ENCODE peak calls at places on chromosomes 1 and 21, in four cellular contexts. O is HepG2, P is K562, X is SK-N-SH. Z is an unnamed sample.

GRCh38 chr1:228669401-228669695 is 65.9 kb upstream of the RHOU start:
- DNase-seq in O (no peak), P (no peak), X (no peak), Z (no peak)

GRCh38 chr1:91781371-91781825 is 104.6 kb downstream of the TGFBR3 start:
- DNase-seq in O (no peak), P (no peak), X (no peak), Z (no peak)

GRCh38 chr1:64228181-64228957 is 24.9 kb downstream of the UBE2U start:
- DNase-seq in O (no peak), P (no peak), X (no peak), Z (no peak)

GRCh38 chr1:161018631-161018930 is 2.4 kb downstream of the F11R start:
- DNase-seq in O (no peak), P (no peak), X (no peak), Z (no peak)

GRCh38 chr1:226353698-226354525 is 44.9 kb upstream of the LIN9 start:
- DNase-seq in O (no peak), P (no peak), X (no peak), Z (no peak)

GRCh38 chr21:39630191-39630591 is 17.5 kb downstream of the B3GALT5 start:
- DNase-seq in O (no peak), P (no peak), X (no peak), Z (no peak)

GRCh38 chr1:232951605-232952004 is 1.2 kb downstream of the NTPCR start:
- DNase-seq in O (no peak), P (no peak), X (no peak), Z (no peak)

GRCh38 chr1:61441723-61442262 is 283.1 kb downstream of the TM2D1 start:
- DNase-seq in O (no peak), P (no peak), X (no peak), Z (no peak)

GRCh38 chr1:193538690-193539089 is 352.3 kb upstream of the B3GALT2 start:
- DNase-seq in O (no peak), P (no peak), X (no peak), Z (no peak)

GRCh38 chr21:26389971-26390641 is 183.0 kb downstream of the CYYR1 start:
- DNase-seq in O (no peak), P (no peak), X (no peak), Z (no peak)

GRCh38 chr1:66183386-66183785 is 350.6 kb upstream of the SGIP1 start:
- DNase-seq in O (no peak), P (no peak), X (no peak), Z (no peak)

GRCh38 chr1:203081465-203082355 is 4.1 kb downstream of the MYOG start:
- DNase-seq in O (no peak), P (no peak), X (no peak), Z (no peak)

GRCh38 chr1:209962856-209963255 is 24.8 kb downstream of the SYT14 start:
- DNase-seq in O (no peak), P (no peak), X (no peak), Z (no peak)

GRCh38 chr1:10555635-10556429 is 81.1 kb downstream of the PEX14 start:
- DNase-seq in O (peak; percentile 44), P (no peak), X (no peak), Z (peak; percentile 23)

GRCh38 chr1:185759061-185759460 is 24.9 kb downstream of the HMCN1 start:
- DNase-seq in O (no peak), P (no peak), X (no peak), Z (no peak)

GRCh38 chr21:45098867-45099266 is 24.5 kb downstream of the ADARB1 start:
- DNase-seq in O (peak; percentile 32), P (peak; percentile 47), X (peak; percentile 54), Z (no peak)

GRCh38 chr1:22717038-22717758 is 6.6 kb downstream of the EPHB2 start:
- DNase-seq in O (no peak), P (no peak), X (no peak), Z (no peak)

GRCh38 chr1:60073605-60074278 is at the start of gene C1orf87:
- DNase-seq in O (no peak), P (peak; percentile 19), X (no peak), Z (peak; percentile 72)

GRCh38 chr21:21196087-21196486 is 197.9 kb downstream of the NCAM2 start:
- DNase-seq in O (no peak), P (no peak), X (no peak), Z (no peak)

GRCh38 chr1:205994342-205994741 is 8.9 kb downstream of the RAB7B start:
- DNase-seq in O (no peak), P (no peak), X (no peak), Z (peak; percentile 15)

GRCh38 chr1:51264470-51264869 is 28.4 kb downstream of the RNF11 start:
- DNase-seq in O (no peak), P (no peak), X (no peak), Z (no peak)

GRCh38 chr1:89872567-89872966 is 51.7 kb downstream of the LRRC8D start:
- DNase-seq in O (no peak), P (no peak), X (no peak), Z (no peak)

GRCh38 chr1:72442251-72442650 is 159.9 kb upstream of the NEGR1 start:
- DNase-seq in O (no peak), P (no peak), X (no peak), Z (no peak)

GRCh38 chr1:191533254-191533653 is 625.0 kb upstream of the RGS18 start:
- DNase-seq in O (no peak), P (no peak), X (no peak), Z (no peak)

GRCh38 chr1:224503161-224504118 is 68.8 kb upstream of the WDR26 start:
- DNase-seq in O (peak; percentile 38), P (peak; percentile 100), X (peak; percentile 89), Z (peak; percentile 72)

GRCh38 chr1:209398330-209398991 is 185.1 kb upstream of the CAMK1G start:
- DNase-seq in O (no peak), P (no peak), X (peak; percentile 25), Z (peak; percentile 20)

GRCh38 chr1:226535626-226536025 is 12.9 kb upstream of the STUM start:
- DNase-seq in O (no peak), P (no peak), X (no peak), Z (no peak)

GRCh38 chr1:84620720-84621313 is 46.6 kb upstream of the CTBS start:
- DNase-seq in O (peak; percentile 41), P (peak; percentile 90), X (peak; percentile 94), Z (peak; percentile 87)

GRCh38 chr1:111163363-111163762 is 23.3 kb downstream of the CEPT1 start:
- DNase-seq in O (no peak), P (no peak), X (no peak), Z (no peak)

GRCh38 chr1:111161843-111162242 is 21.8 kb downstream of the CEPT1 start:
- DNase-seq in O (no peak), P (peak; percentile 61), X (peak; percentile 50), Z (no peak)

GRCh38 chr1:111164151-111164550 is 24.1 kb downstream of the CEPT1 start:
- DNase-seq in O (no peak), P (no peak), X (no peak), Z (no peak)
- TF ChIP-seq FOXJ3 in O (no peak), P (no peak), X (no peak), Z (no peak)

GRCh38 chr1:7185721-7186120 is 400.5 kb downstream of the CAMTA1 start:
- DNase-seq in O (no peak), P (no peak), X (no peak), Z (no peak)

GRCh38 chr1:7190261-7190660 is 405.0 kb downstream of the CAMTA1 start:
- DNase-seq in O (no peak), P (no peak), X (no peak), Z (no peak)

GRCh38 chr1:7192453-7192852 is 407.2 kb downstream of the CAMTA1 start:
- DNase-seq in O (no peak), P (no peak), X (no peak), Z (no peak)

GRCh38 chr1:7187121-7187510 is 401.9 kb downstream of the CAMTA1 start:
- DNase-seq in O (no peak), P (no peak), X (no peak), Z (no peak)

GRCh38 chr1:7186382-7187120 is 401.3 kb downstream of the CAMTA1 start:
- DNase-seq in O (no peak), P (no peak), X (no peak), Z (peak; percentile 23)
- TF ChIP-seq FOXJ3 in O (no peak), P (no peak), X (no peak), Z (no peak)

DNA sequence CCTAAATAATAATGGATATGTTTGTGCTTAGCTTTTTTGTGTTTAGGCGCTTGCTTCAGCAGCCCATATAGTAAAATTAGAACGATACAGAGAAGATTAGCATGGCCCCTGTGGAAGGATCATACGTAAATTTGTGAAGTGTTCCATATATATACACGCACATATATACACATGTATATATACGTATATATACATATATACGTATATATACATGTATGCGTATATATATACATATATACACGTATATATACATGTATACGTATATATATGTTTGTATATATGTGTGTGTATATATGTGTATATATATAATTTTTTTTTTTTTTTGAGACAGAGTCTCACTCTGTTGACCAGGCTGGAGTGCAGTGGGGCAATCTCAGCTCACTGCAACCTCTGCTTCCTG is 17.4 kb downstream of the SNX27 start:
- DNase-seq in O (no peak), P (no peak), X (no peak), Z (no peak)
- TF ChIP-seq FOXJ3 in O (no peak), P (no peak), X (no peak), Z (no peak)

DNA sequence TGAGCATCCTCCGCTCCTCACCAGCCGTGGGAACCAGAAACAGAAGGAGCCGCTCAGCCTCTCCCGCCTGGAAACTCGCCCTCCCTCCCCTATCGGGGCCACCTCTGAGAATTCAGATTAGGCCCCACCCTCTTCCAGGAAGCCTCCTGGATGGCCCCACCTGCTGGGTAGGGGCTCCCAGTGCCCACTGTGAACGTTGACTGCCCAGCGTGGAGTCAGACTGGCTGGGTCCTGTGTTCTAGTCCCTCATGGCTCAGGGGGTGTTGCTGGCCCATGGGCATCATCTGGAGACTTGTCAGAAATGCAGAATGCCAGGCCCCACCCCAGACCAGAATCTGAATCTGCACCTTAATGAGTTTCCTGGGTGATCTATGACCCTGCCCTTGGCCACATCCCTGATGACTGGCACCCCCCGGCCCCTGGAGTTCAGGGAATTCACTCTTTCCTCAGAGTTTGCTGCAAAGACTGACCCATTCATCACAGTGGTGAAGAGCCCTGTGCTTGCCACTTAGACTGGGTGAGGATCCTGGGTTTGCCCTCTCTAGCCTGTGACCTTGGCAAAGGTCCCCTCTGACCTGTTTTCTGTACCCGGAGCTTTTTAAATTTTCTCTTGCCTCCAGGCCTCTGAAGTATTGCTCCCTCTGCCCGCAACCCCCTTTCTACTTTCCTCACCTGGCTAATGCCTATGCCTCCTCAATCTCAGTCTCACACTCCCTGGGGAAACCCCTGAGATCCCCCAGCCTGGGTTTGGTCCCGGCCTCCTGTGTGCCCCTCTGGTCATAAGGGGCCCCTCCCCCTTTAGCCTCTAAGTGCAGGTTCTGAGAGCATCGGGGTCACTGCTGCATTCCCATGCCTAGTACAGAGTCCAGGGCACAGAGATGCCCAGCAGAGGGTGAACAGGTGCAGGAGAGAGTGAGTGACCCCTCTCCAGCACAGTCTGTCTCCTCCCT is 184.2 kb downstream of the MATN1 start:
- DNase-seq in O (no peak), P (no peak), X (no peak), Z (no peak)
- TF ChIP-seq FOXJ3 in O (no peak), P (no peak), X (no peak), Z (no peak)

GRCh38 chr1:155882766-155883165 is 23.4 kb downstream of the SYT11 start:
- DNase-seq in O (no peak), P (no peak), X (no peak), Z (no peak)

GRCh38 chr1:155877945-155878344 is 18.6 kb downstream of the SYT11 start:
- DNase-seq in O (no peak), P (no peak), X (no peak), Z (no peak)

GRCh38 chr1:155880856-155881255 is 21.5 kb downstream of the SYT11 start:
- DNase-seq in O (no peak), P (no peak), X (no peak), Z (no peak)

GRCh38 chr1:155882235-155882634 is 22.9 kb downstream of the SYT11 start:
- DNase-seq in O (no peak), P (no peak), X (no peak), Z (no peak)

GRCh38 chr1:155880251-155880650 is 20.9 kb downstream of the SYT11 start:
- DNase-seq in O (no peak), P (no peak), X (no peak), Z (no peak)
- TF ChIP-seq FOXJ3 in O (no peak), P (no peak), X (no peak), Z (no peak)

Z was measured in WTC11.